ENCODE peak calls at places on chromosomes 4 and X, in seven cellular contexts. One of them, this sample, is unnamed.

GRCh38 chrX:28794751-28795150 is 207.5 kb downstream of the IL1RAPL1 start:
- DNase-seq in non-pigmented ciliary epithelial cell: no peak
- DNase-seq in activated CD4-positive, alpha-beta T cell treated with anti-CD3 and anti-CD28 coated beads, Interleukin-2, amount 10 ng/mL, durations not matched to agents 7 days and 5 days: no peak
- DNase-seq in stimulated activated CD4-positive, alpha-beta T cell treated with anti-CD3 and anti-CD28 coated beads, Interleukin-15, amount 100 ng/mL, for 48 hours: no peak
- DNase-seq in HCEC 1CT: no peak
- DNase-seq in OCI-M1: no peak
- DNase-seq in esophagus squamous epithelium: no peak
- DNase-seq in this sample: no peak

GRCh38 chr4:14816592-14817273 is 185.5 kb upstream of the CPEB2 start:
- DNase-seq in non-pigmented ciliary epithelial cell: no peak
- DNase-seq in activated CD4-positive, alpha-beta T cell treated with anti-CD3 and anti-CD28 coated beads, Interleukin-2, amount 10 ng/mL, durations not matched to agents 7 days and 5 days: no peak
- DNase-seq in stimulated activated CD4-positive, alpha-beta T cell treated with anti-CD3 and anti-CD28 coated beads, Interleukin-15, amount 100 ng/mL, for 48 hours: no peak
- DNase-seq in HCEC 1CT: no peak
- DNase-seq in OCI-M1: no peak
- DNase-seq in esophagus squamous epithelium: no peak
- DNase-seq in this sample: no peak

GRCh38 chr4:41178372-41179085 is 35.8 kb downstream of the APBB2 start:
- DNase-seq in non-pigmented ciliary epithelial cell: peak
- DNase-seq in activated CD4-positive, alpha-beta T cell treated with anti-CD3 and anti-CD28 coated beads, Interleukin-2, amount 10 ng/mL, durations not matched to agents 7 days and 5 days: no peak
- DNase-seq in stimulated activated CD4-positive, alpha-beta T cell treated with anti-CD3 and anti-CD28 coated beads, Interleukin-15, amount 100 ng/mL, for 48 hours: no peak
- DNase-seq in HCEC 1CT: peak
- DNase-seq in OCI-M1: no peak
- DNase-seq in esophagus squamous epithelium: no peak
- DNase-seq in this sample: no peak

GRCh38 chrX:99901091-99901490 is 509.0 kb downstream of the PCDH19 start:
- DNase-seq in non-pigmented ciliary epithelial cell: no peak
- DNase-seq in activated CD4-positive, alpha-beta T cell treated with anti-CD3 and anti-CD28 coated beads, Interleukin-2, amount 10 ng/mL, durations not matched to agents 7 days and 5 days: no peak
- DNase-seq in stimulated activated CD4-positive, alpha-beta T cell treated with anti-CD3 and anti-CD28 coated beads, Interleukin-15, amount 100 ng/mL, for 48 hours: no peak
- DNase-seq in HCEC 1CT: no peak
- DNase-seq in OCI-M1: no peak
- DNase-seq in esophagus squamous epithelium: no peak
- DNase-seq in this sample: no peak

GRCh38 chr4:7233601-7234000 is 41.3 kb downstream of the SORCS2 start:
- DNase-seq in non-pigmented ciliary epithelial cell: no peak
- DNase-seq in activated CD4-positive, alpha-beta T cell treated with anti-CD3 and anti-CD28 coated beads, Interleukin-2, amount 10 ng/mL, durations not matched to agents 7 days and 5 days: no peak
- DNase-seq in stimulated activated CD4-positive, alpha-beta T cell treated with anti-CD3 and anti-CD28 coated beads, Interleukin-15, amount 100 ng/mL, for 48 hours: no peak
- DNase-seq in HCEC 1CT: no peak
- DNase-seq in OCI-M1: no peak
- DNase-seq in esophagus squamous epithelium: no peak
- DNase-seq in this sample: no peak

GRCh38 chrX:30981968-30982367 is 89.9 kb downstream of the FTHL17 start:
- DNase-seq in non-pigmented ciliary epithelial cell: no peak
- DNase-seq in activated CD4-positive, alpha-beta T cell treated with anti-CD3 and anti-CD28 coated beads, Interleukin-2, amount 10 ng/mL, durations not matched to agents 7 days and 5 days: no peak
- DNase-seq in stimulated activated CD4-positive, alpha-beta T cell treated with anti-CD3 and anti-CD28 coated beads, Interleukin-15, amount 100 ng/mL, for 48 hours: no peak
- DNase-seq in HCEC 1CT: no peak
- DNase-seq in OCI-M1: peak
- DNase-seq in esophagus squamous epithelium: no peak
- DNase-seq in this sample: peak

GRCh38 chr4:40749717-40750460 is at the start of gene NSUN7:
- DNase-seq in non-pigmented ciliary epithelial cell: no peak
- DNase-seq in activated CD4-positive, alpha-beta T cell treated with anti-CD3 and anti-CD28 coated beads, Interleukin-2, amount 10 ng/mL, durations not matched to agents 7 days and 5 days: peak
- DNase-seq in stimulated activated CD4-positive, alpha-beta T cell treated with anti-CD3 and anti-CD28 coated beads, Interleukin-15, amount 100 ng/mL, for 48 hours: peak
- DNase-seq in HCEC 1CT: no peak
- DNase-seq in OCI-M1: no peak
- DNase-seq in esophagus squamous epithelium: no peak
- DNase-seq in this sample: no peak

GRCh38 chr4:118173956-118174355 is 139.7 kb downstream of the NDST3 start:
- DNase-seq in non-pigmented ciliary epithelial cell: peak
- DNase-seq in activated CD4-positive, alpha-beta T cell treated with anti-CD3 and anti-CD28 coated beads, Interleukin-2, amount 10 ng/mL, durations not matched to agents 7 days and 5 days: no peak
- DNase-seq in stimulated activated CD4-positive, alpha-beta T cell treated with anti-CD3 and anti-CD28 coated beads, Interleukin-15, amount 100 ng/mL, for 48 hours: no peak
- DNase-seq in HCEC 1CT: peak
- DNase-seq in OCI-M1: no peak
- DNase-seq in esophagus squamous epithelium: no peak
- DNase-seq in this sample: peak

GRCh38 chr4:184396001-184396400 is 78.3 kb downstream of the IRF2 start:
- DNase-seq in non-pigmented ciliary epithelial cell: no peak
- DNase-seq in activated CD4-positive, alpha-beta T cell treated with anti-CD3 and anti-CD28 coated beads, Interleukin-2, amount 10 ng/mL, durations not matched to agents 7 days and 5 days: no peak
- DNase-seq in stimulated activated CD4-positive, alpha-beta T cell treated with anti-CD3 and anti-CD28 coated beads, Interleukin-15, amount 100 ng/mL, for 48 hours: no peak
- DNase-seq in HCEC 1CT: no peak
- DNase-seq in OCI-M1: no peak
- DNase-seq in esophagus squamous epithelium: no peak
- DNase-seq in this sample: peak

GRCh38 chrX:64642482-64642881 is 247.2 kb upstream of the MTMR8 start:
- DNase-seq in non-pigmented ciliary epithelial cell: no peak
- DNase-seq in activated CD4-positive, alpha-beta T cell treated with anti-CD3 and anti-CD28 coated beads, Interleukin-2, amount 10 ng/mL, durations not matched to agents 7 days and 5 days: peak
- DNase-seq in stimulated activated CD4-positive, alpha-beta T cell treated with anti-CD3 and anti-CD28 coated beads, Interleukin-15, amount 100 ng/mL, for 48 hours: no peak
- DNase-seq in HCEC 1CT: no peak
- DNase-seq in OCI-M1: peak
- DNase-seq in esophagus squamous epithelium: no peak
- DNase-seq in this sample: no peak

GRCh38 chrX:11509786-11510185 is 155.9 kb downstream of the ARHGAP6 start:
- DNase-seq in non-pigmented ciliary epithelial cell: peak
- DNase-seq in activated CD4-positive, alpha-beta T cell treated with anti-CD3 and anti-CD28 coated beads, Interleukin-2, amount 10 ng/mL, durations not matched to agents 7 days and 5 days: no peak
- DNase-seq in stimulated activated CD4-positive, alpha-beta T cell treated with anti-CD3 and anti-CD28 coated beads, Interleukin-15, amount 100 ng/mL, for 48 hours: no peak
- DNase-seq in HCEC 1CT: peak
- DNase-seq in OCI-M1: no peak
- DNase-seq in esophagus squamous epithelium: no peak
- DNase-seq in this sample: no peak

GRCh38 chrX:72029473-72030411 is 102.0 kb downstream of the RTL5 start:
- DNase-seq in non-pigmented ciliary epithelial cell: peak
- DNase-seq in activated CD4-positive, alpha-beta T cell treated with anti-CD3 and anti-CD28 coated beads, Interleukin-2, amount 10 ng/mL, durations not matched to agents 7 days and 5 days: no peak
- DNase-seq in stimulated activated CD4-positive, alpha-beta T cell treated with anti-CD3 and anti-CD28 coated beads, Interleukin-15, amount 100 ng/mL, for 48 hours: no peak
- DNase-seq in HCEC 1CT: peak
- DNase-seq in OCI-M1: no peak
- DNase-seq in esophagus squamous epithelium: no peak
- DNase-seq in this sample: no peak

GRCh38 chr4:16227462-16227868 is 1.2 kb upstream of the TAPT1 start:
- DNase-seq in non-pigmented ciliary epithelial cell: no peak
- DNase-seq in activated CD4-positive, alpha-beta T cell treated with anti-CD3 and anti-CD28 coated beads, Interleukin-2, amount 10 ng/mL, durations not matched to agents 7 days and 5 days: peak
- DNase-seq in stimulated activated CD4-positive, alpha-beta T cell treated with anti-CD3 and anti-CD28 coated beads, Interleukin-15, amount 100 ng/mL, for 48 hours: no peak
- DNase-seq in HCEC 1CT: no peak
- DNase-seq in OCI-M1: peak
- DNase-seq in esophagus squamous epithelium: no peak
- DNase-seq in this sample: no peak

GRCh38 chrX:32395878-32396277 is 815.5 kb downstream of the DMD start:
- DNase-seq in non-pigmented ciliary epithelial cell: no peak
- DNase-seq in activated CD4-positive, alpha-beta T cell treated with anti-CD3 and anti-CD28 coated beads, Interleukin-2, amount 10 ng/mL, durations not matched to agents 7 days and 5 days: no peak
- DNase-seq in stimulated activated CD4-positive, alpha-beta T cell treated with anti-CD3 and anti-CD28 coated beads, Interleukin-15, amount 100 ng/mL, for 48 hours: no peak
- DNase-seq in HCEC 1CT: no peak
- DNase-seq in OCI-M1: no peak
- DNase-seq in esophagus squamous epithelium: no peak
- DNase-seq in this sample: no peak

GRCh38 chrX:120452131-120452530 is 17.0 kb downstream of the LAMP2 start:
- DNase-seq in non-pigmented ciliary epithelial cell: no peak
- DNase-seq in activated CD4-positive, alpha-beta T cell treated with anti-CD3 and anti-CD28 coated beads, Interleukin-2, amount 10 ng/mL, durations not matched to agents 7 days and 5 days: peak
- DNase-seq in stimulated activated CD4-positive, alpha-beta T cell treated with anti-CD3 and anti-CD28 coated beads, Interleukin-15, amount 100 ng/mL, for 48 hours: no peak
- DNase-seq in HCEC 1CT: peak
- DNase-seq in OCI-M1: peak
- DNase-seq in esophagus squamous epithelium: no peak
- DNase-seq in this sample: peak

GRCh38 chr4:118757761-118758213 is 72.6 kb downstream of the METTL14 start:
- DNase-seq in non-pigmented ciliary epithelial cell: no peak
- DNase-seq in activated CD4-positive, alpha-beta T cell treated with anti-CD3 and anti-CD28 coated beads, Interleukin-2, amount 10 ng/mL, durations not matched to agents 7 days and 5 days: no peak
- DNase-seq in stimulated activated CD4-positive, alpha-beta T cell treated with anti-CD3 and anti-CD28 coated beads, Interleukin-15, amount 100 ng/mL, for 48 hours: no peak
- DNase-seq in HCEC 1CT: peak
- DNase-seq in OCI-M1: no peak
- DNase-seq in esophagus squamous epithelium: no peak
- DNase-seq in this sample: no peak